ENCODE peak calls at places on chromosomes 3 and 15, in eight cellular contexts. One of them, this sample, is unnamed.

GRCh38 chr3:18295171-18295920 is 129.8 kb downstream of the SATB1 start:
- DNase-seq in fibroblast of lung: peak; percentile 89
- DNase-seq in heart right ventricle: peak; percentile 27
- DNase-seq in sigmoid colon: no peak
- DNase-seq in MM.1S: peak; percentile 52
- DNase-seq in CD8-positive, alpha-beta memory T cell: no peak
- DNase-seq in transverse colon: peak; percentile 53
- DNase-seq in right cardiac atrium: peak; percentile 38
- DNase-seq in this sample: no peak

GRCh38 chr15:73892446-73893226 is 19.3 kb downstream of the TBC1D21 start:
- DNase-seq in fibroblast of lung: no peak
- DNase-seq in sigmoid colon: no peak
- DNase-seq in heart right ventricle: no peak
- DNase-seq in MM.1S: no peak
- DNase-seq in right cardiac atrium: no peak
- DNase-seq in CD8-positive, alpha-beta memory T cell: no peak
- DNase-seq in transverse colon: no peak
- DNase-seq in this sample: no peak

GRCh38 chr3:182979719-182980191 is 583 bp downstream of the DCUN1D1 start:
- DNase-seq in MM.1S: peak; percentile 49
- DNase-seq in CD8-positive, alpha-beta memory T cell: peak; percentile 34
- DNase-seq in sigmoid colon: peak; percentile 68
- DNase-seq in right cardiac atrium: peak; percentile 68
- DNase-seq in heart right ventricle: peak; percentile 21
- DNase-seq in transverse colon: peak; percentile 35
- DNase-seq in fibroblast of lung: peak; percentile 19
- DNase-seq in this sample: no peak

GRCh38 chr15:58476525-58477162 is 44.9 kb downstream of the LIPC start:
- DNase-seq in CD8-positive, alpha-beta memory T cell: no peak
- DNase-seq in MM.1S: no peak
- DNase-seq in heart right ventricle: no peak
- DNase-seq in sigmoid colon: no peak
- DNase-seq in right cardiac atrium: no peak
- DNase-seq in fibroblast of lung: peak; percentile 34
- DNase-seq in transverse colon: no peak
- DNase-seq in this sample: no peak

GRCh38 chr15:99702895-99703602 is 30.2 kb downstream of the LYSMD4 start:
- DNase-seq in sigmoid colon: no peak
- DNase-seq in heart right ventricle: no peak
- DNase-seq in fibroblast of lung: peak; percentile 60
- DNase-seq in right cardiac atrium: no peak
- DNase-seq in CD8-positive, alpha-beta memory T cell: no peak
- DNase-seq in MM.1S: no peak
- DNase-seq in transverse colon: no peak
- DNase-seq in this sample: no peak

GRCh38 chr15:60933914-60934885 is 294.9 kb downstream of the RORA start:
- DNase-seq in MM.1S: peak; percentile 79
- DNase-seq in heart right ventricle: no peak
- DNase-seq in fibroblast of lung: peak; percentile 21
- DNase-seq in CD8-positive, alpha-beta memory T cell: no peak
- DNase-seq in transverse colon: no peak
- DNase-seq in right cardiac atrium: no peak
- DNase-seq in sigmoid colon: no peak
- DNase-seq in this sample: no peak

GRCh38 chr3:119347036-119347435 is 52.9 kb downstream of the ARHGAP31 start:
- DNase-seq in sigmoid colon: no peak
- DNase-seq in transverse colon: no peak
- DNase-seq in right cardiac atrium: no peak
- DNase-seq in MM.1S: no peak
- DNase-seq in heart right ventricle: no peak
- DNase-seq in fibroblast of lung: no peak
- DNase-seq in CD8-positive, alpha-beta memory T cell: no peak
- DNase-seq in this sample: no peak

GRCh38 chr3:149388714-149389417 is 11.4 kb upstream of the TM4SF1 start:
- DNase-seq in heart right ventricle: no peak
- DNase-seq in MM.1S: no peak
- DNase-seq in fibroblast of lung: no peak
- DNase-seq in sigmoid colon: no peak
- DNase-seq in right cardiac atrium: no peak
- DNase-seq in CD8-positive, alpha-beta memory T cell: no peak
- DNase-seq in transverse colon: no peak
- DNase-seq in this sample: no peak

GRCh38 chr15:38226867-38227266 is 25.8 kb upstream of the SPRED1 start:
- DNase-seq in transverse colon: peak; percentile 71
- DNase-seq in heart right ventricle: peak; percentile 54
- DNase-seq in CD8-positive, alpha-beta memory T cell: no peak
- DNase-seq in right cardiac atrium: no peak
- DNase-seq in sigmoid colon: no peak
- DNase-seq in MM.1S: no peak
- DNase-seq in fibroblast of lung: peak; percentile 88
- DNase-seq in this sample: no peak

GRCh38 chr15:86021281-86022264 is 58.1 kb upstream of the AGBL1 start:
- DNase-seq in MM.1S: no peak
- DNase-seq in sigmoid colon: no peak
- DNase-seq in right cardiac atrium: no peak
- DNase-seq in transverse colon: peak; percentile 37
- DNase-seq in fibroblast of lung: peak; percentile 68
- DNase-seq in CD8-positive, alpha-beta memory T cell: no peak
- DNase-seq in heart right ventricle: no peak
- DNase-seq in this sample: peak; percentile 26

GRCh38 chr15:70854669-70854976 is 666 bp upstream of the LARP6 start:
- DNase-seq in heart right ventricle: no peak
- DNase-seq in CD8-positive, alpha-beta memory T cell: no peak
- DNase-seq in MM.1S: no peak
- DNase-seq in fibroblast of lung: peak; percentile 61
- DNase-seq in transverse colon: no peak
- DNase-seq in sigmoid colon: no peak
- DNase-seq in right cardiac atrium: no peak
- DNase-seq in this sample: no peak

GRCh38 chr3:107674371-107674770 is 151.6 kb downstream of the BBX start:
- DNase-seq in right cardiac atrium: no peak
- DNase-seq in fibroblast of lung: peak; percentile 87
- DNase-seq in CD8-positive, alpha-beta memory T cell: no peak
- DNase-seq in transverse colon: no peak
- DNase-seq in heart right ventricle: no peak
- DNase-seq in MM.1S: no peak
- DNase-seq in sigmoid colon: no peak
- DNase-seq in this sample: peak; percentile 56

GRCh38 chr15:30985081-30985531 is 6.3 kb downstream of the MTMR10 start:
- DNase-seq in MM.1S: no peak
- DNase-seq in CD8-positive, alpha-beta memory T cell: no peak
- DNase-seq in heart right ventricle: peak; percentile 22
- DNase-seq in sigmoid colon: no peak
- DNase-seq in fibroblast of lung: peak; percentile 43
- DNase-seq in transverse colon: peak; percentile 29
- DNase-seq in right cardiac atrium: no peak
- DNase-seq in this sample: peak; percentile 64

GRCh38 chr3:53802256-53802880 is 43.9 kb downstream of the CHDH start:
- DNase-seq in fibroblast of lung: no peak
- DNase-seq in heart right ventricle: no peak
- DNase-seq in transverse colon: no peak
- DNase-seq in right cardiac atrium: no peak
- DNase-seq in MM.1S: no peak
- DNase-seq in CD8-positive, alpha-beta memory T cell: no peak
- DNase-seq in sigmoid colon: peak; percentile 56
- DNase-seq in this sample: no peak

GRCh38 chr3:148794357-148794756 is 33.3 kb upstream of the CPB1 start:
- DNase-seq in right cardiac atrium: no peak
- DNase-seq in transverse colon: no peak
- DNase-seq in sigmoid colon: no peak
- DNase-seq in fibroblast of lung: no peak
- DNase-seq in heart right ventricle: no peak
- DNase-seq in MM.1S: no peak
- DNase-seq in CD8-positive, alpha-beta memory T cell: no peak
- DNase-seq in this sample: no peak

GRCh38 chr3:155069729-155070128 is 10.4 kb upstream of the MME start:
- DNase-seq in CD8-positive, alpha-beta memory T cell: no peak
- DNase-seq in transverse colon: no peak
- DNase-seq in fibroblast of lung: peak; percentile 54
- DNase-seq in sigmoid colon: no peak
- DNase-seq in right cardiac atrium: no peak
- DNase-seq in heart right ventricle: no peak
- DNase-seq in MM.1S: no peak
- DNase-seq in this sample: no peak

GRCh38 chr3:126816323-126816722 is 112.3 kb downstream of the CHCHD6 start:
- DNase-seq in transverse colon: no peak
- DNase-seq in right cardiac atrium: no peak
- DNase-seq in heart right ventricle: no peak
- DNase-seq in MM.1S: no peak
- DNase-seq in CD8-positive, alpha-beta memory T cell: no peak
- DNase-seq in fibroblast of lung: no peak
- DNase-seq in sigmoid colon: no peak
- DNase-seq in this sample: no peak

GRCh38 chr15:87579537-87579936 is 677.0 kb downstream of the NTRK3 start:
- DNase-seq in MM.1S: no peak
- DNase-seq in heart right ventricle: no peak
- DNase-seq in sigmoid colon: no peak
- DNase-seq in CD8-positive, alpha-beta memory T cell: no peak
- DNase-seq in transverse colon: no peak
- DNase-seq in fibroblast of lung: no peak
- DNase-seq in right cardiac atrium: no peak
- DNase-seq in this sample: no peak
- H3K9me3 ChIP-seq in MM.1S: no peaks in the 10 kb centered on the region
- H3K9me3 ChIP-seq in heart right ventricle: no peaks in the 10 kb centered on the region
- H3K9me3 ChIP-seq in sigmoid colon: no peaks in the 10 kb centered on the region
- H3K9me3 ChIP-seq in CD8-positive, alpha-beta memory T cell: no peaks in the 10 kb centered on the region
- H3K9me3 ChIP-seq in transverse colon: no peaks in the 10 kb centered on the region
- H3K9me3 ChIP-seq in fibroblast of lung: no peaks in the 10 kb centered on the region
- H3K9me3 ChIP-seq in right cardiac atrium: no peaks in the 10 kb centered on the region
- H3K9me3 ChIP-seq in this sample: no peaks in the 10 kb centered on the region

GRCh38 chr3:100531093-100531492 is 38.7 kb downstream of the TMEM45A start:
- DNase-seq in transverse colon: no peak
- DNase-seq in sigmoid colon: no peak
- DNase-seq in CD8-positive, alpha-beta memory T cell: no peak
- DNase-seq in right cardiac atrium: no peak
- DNase-seq in heart right ventricle: no peak
- DNase-seq in MM.1S: no peak
- DNase-seq in fibroblast of lung: no peak
- DNase-seq in this sample: no peak

GRCh38 chr3:100526613-100527346 is 34.4 kb downstream of the TMEM45A start:
- DNase-seq in MM.1S: no peak
- DNase-seq in CD8-positive, alpha-beta memory T cell: no peak
- DNase-seq in heart right ventricle: no peak
- DNase-seq in right cardiac atrium: no peak
- DNase-seq in transverse colon: no peak
- DNase-seq in sigmoid colon: no peak
- DNase-seq in fibroblast of lung: no peak
- DNase-seq in this sample: no peak

GRCh38 chr3:100525753-100526612 is 33.6 kb downstream of the TMEM45A start:
- DNase-seq in sigmoid colon: peak; percentile 70
- DNase-seq in heart right ventricle: no peak
- DNase-seq in transverse colon: no peak
- DNase-seq in MM.1S: no peak
- DNase-seq in right cardiac atrium: peak; percentile 18
- DNase-seq in CD8-positive, alpha-beta memory T cell: no peak
- DNase-seq in fibroblast of lung: peak; percentile 98
- DNase-seq in this sample: peak; percentile 35

GRCh38 chr3:100523050-100523760 is 30.8 kb downstream of the TMEM45A start:
- DNase-seq in heart right ventricle: no peak
- DNase-seq in right cardiac atrium: no peak
- DNase-seq in CD8-positive, alpha-beta memory T cell: no peak
- DNase-seq in MM.1S: no peak
- DNase-seq in fibroblast of lung: no peak
- DNase-seq in sigmoid colon: no peak
- DNase-seq in transverse colon: no peak
- DNase-seq in this sample: no peak

DNA sequence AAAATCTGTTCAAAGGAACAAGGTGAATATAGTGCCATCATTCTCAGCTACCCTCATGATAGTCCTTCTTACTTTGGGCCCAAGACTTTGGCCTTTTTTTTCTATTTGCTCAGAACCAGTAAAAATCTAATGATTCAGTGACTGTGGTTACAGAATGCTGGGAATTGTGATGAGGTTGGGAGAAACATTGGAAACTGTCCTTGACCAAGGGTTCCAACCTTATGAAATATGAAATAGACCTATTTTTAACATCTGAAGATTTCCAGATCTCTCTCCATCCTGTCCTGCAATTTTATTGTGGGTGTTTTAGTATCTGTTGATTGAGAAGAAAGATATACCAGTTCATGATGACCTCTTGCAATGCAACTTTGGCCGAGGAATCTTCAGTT is 34.9 kb downstream of the TMEM45A start:
- DNase-seq in right cardiac atrium: no peak
- DNase-seq in MM.1S: no peak
- DNase-seq in sigmoid colon: no peak
- DNase-seq in fibroblast of lung: no peak
- DNase-seq in CD8-positive, alpha-beta memory T cell: no peak
- DNase-seq in transverse colon: no peak
- DNase-seq in heart right ventricle: no peak
- DNase-seq in this sample: no peak
- H3K27ac ChIP-seq in right cardiac atrium: no peak overlapping the region
- H3K27ac ChIP-seq in MM.1S: no peak overlapping the region
- H3K27ac ChIP-seq in sigmoid colon: peak overlapping the region; percentile 74
- H3K27ac ChIP-seq in fibroblast of lung: no peak overlapping the region
- H3K27ac ChIP-seq in CD8-positive, alpha-beta memory T cell: no peak overlapping the region
- H3K27ac ChIP-seq in transverse colon: no peak overlapping the region
- H3K27ac ChIP-seq in heart right ventricle: no peak overlapping the region
- H3K27ac ChIP-seq in this sample: no peak overlapping the region

DNA sequence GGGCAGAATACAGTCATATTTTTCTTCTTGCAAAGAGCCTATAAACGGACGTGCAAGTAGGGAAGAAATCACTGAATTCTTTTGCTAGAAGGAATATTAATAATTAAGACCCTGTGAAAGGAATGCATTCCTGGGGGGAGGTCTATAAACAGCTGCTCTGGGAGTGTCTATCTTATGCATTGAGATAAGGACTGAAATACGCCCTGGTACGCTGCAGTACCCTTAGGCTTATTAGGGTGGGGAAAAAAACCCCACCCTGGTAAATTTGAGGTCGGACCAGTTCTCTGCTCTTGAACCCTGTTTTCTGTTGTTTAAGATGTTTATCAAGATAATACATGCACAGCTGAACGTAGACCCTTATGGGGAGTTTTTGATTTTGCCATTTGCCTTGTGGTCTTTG is 100.0 kb upstream of the KBTBD8 start:
- DNase-seq in transverse colon: no peak
- DNase-seq in MM.1S: no peak
- DNase-seq in right cardiac atrium: no peak
- DNase-seq in CD8-positive, alpha-beta memory T cell: no peak
- DNase-seq in sigmoid colon: no peak
- DNase-seq in fibroblast of lung: no peak
- DNase-seq in heart right ventricle: no peak
- DNase-seq in this sample: no peak
- H3K9me3 ChIP-seq in transverse colon: peaks cover 9% of the 10 kb centered on the region
- H3K9me3 ChIP-seq in MM.1S: no peaks in the 10 kb centered on the region
- H3K9me3 ChIP-seq in right cardiac atrium: no peaks in the 10 kb centered on the region
- H3K9me3 ChIP-seq in CD8-positive, alpha-beta memory T cell: no peaks in the 10 kb centered on the region
- H3K9me3 ChIP-seq in sigmoid colon: peaks cover 12% of the 10 kb centered on the region
- H3K9me3 ChIP-seq in fibroblast of lung: no peaks in the 10 kb centered on the region
- H3K9me3 ChIP-seq in heart right ventricle: peaks cover 39% of the 10 kb centered on the region
- H3K9me3 ChIP-seq in this sample: peaks cover 15% of the 10 kb centered on the region

DNA sequence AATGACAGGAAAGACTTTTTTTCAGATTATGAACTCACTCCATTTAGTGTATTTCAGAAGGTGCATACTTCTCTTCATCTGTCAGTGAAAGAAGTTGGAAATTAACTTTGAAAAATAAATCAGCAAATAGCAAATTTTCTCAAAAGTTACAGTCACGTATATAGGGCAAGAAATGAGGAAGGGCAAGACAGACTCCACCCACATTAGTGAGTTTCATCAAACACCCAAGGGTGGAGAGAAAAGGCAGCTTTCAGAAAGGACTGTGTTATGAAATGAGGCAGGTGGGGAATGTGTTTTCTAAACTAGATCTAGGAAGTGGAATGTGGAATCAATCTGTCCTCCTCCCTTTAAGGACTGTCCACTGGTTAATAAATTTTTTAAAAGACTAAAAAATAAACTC is 2.9 kb downstream of the SLC22A13 start:
- DNase-seq in CD8-positive, alpha-beta memory T cell: no peak
- DNase-seq in MM.1S: no peak
- DNase-seq in sigmoid colon: no peak
- DNase-seq in heart right ventricle: no peak
- DNase-seq in fibroblast of lung: no peak
- DNase-seq in right cardiac atrium: no peak
- DNase-seq in transverse colon: no peak
- DNase-seq in this sample: no peak
- H3K27ac ChIP-seq in CD8-positive, alpha-beta memory T cell: no peak overlapping the region
- H3K27ac ChIP-seq in MM.1S: no peak overlapping the region
- H3K27ac ChIP-seq in sigmoid colon: no peak overlapping the region
- H3K27ac ChIP-seq in heart right ventricle: peak overlapping the region; percentile 47
- H3K27ac ChIP-seq in fibroblast of lung: no peak overlapping the region
- H3K27ac ChIP-seq in right cardiac atrium: no peak overlapping the region
- H3K27ac ChIP-seq in transverse colon: no peak overlapping the region
- H3K27ac ChIP-seq in this sample: no peak overlapping the region

This sample was measured in psoas muscle.